ENCODE peak calls at places on chromosomes 12 and 14, in six cellular contexts. K, O, N, J, B and A are unnamed samples.
A peak's percentile ranks its signal among the peaks of the same experiment; 100 is the strongest.

GRCh38 chr12:6376965-6377666 is 1.8 kb upstream of the SCNN1A start:
- DNase-seq in B (no peak), O (no peak), J (no peak), K (no peak), N (no peak), A (no peak)

GRCh38 chr14:100063314-100063941 is 1.8 kb upstream of the EVL start:
- DNase-seq in N (no peak), B (peak; percentile 46), K (no peak), O (no peak), J (no peak), A (no peak)

GRCh38 chr12:12721251-12721689 is 4.1 kb downstream of the CDKN1B start:
- DNase-seq in K (no peak), B (peak; percentile 18), J (no peak), N (no peak), O (peak; percentile 65), A (no peak)

GRCh38 chr14:68172664-68173063 is 353.1 kb downstream of the RAD51B start:
- DNase-seq in J (no peak), O (peak; percentile 88), N (no peak), B (no peak), K (peak; percentile 31), A (no peak)

GRCh38 chr14:99286761-99287160 is 14.8 kb upstream of the BCL11B start:
- DNase-seq in B (no peak), N (no peak), J (no peak), K (peak; percentile 51), O (no peak), A (no peak)

GRCh38 chr14:53539489-53540126 is 386.5 kb upstream of the DDHD1 start:
- DNase-seq in J (no peak), O (peak; percentile 81), B (peak; percentile 89), K (peak; percentile 51), N (no peak), A (peak; percentile 66)

GRCh38 chr12:67590122-67590795 is 58.3 kb upstream of the DYRK2 start:
- DNase-seq in K (no peak), O (no peak), N (no peak), J (no peak), B (no peak), A (no peak)

GRCh38 chr12:19994970-19995369 is 373.4 kb upstream of the PDE3A start:
- DNase-seq in B (peak; percentile 41), J (no peak), N (no peak), K (no peak), O (no peak), A (no peak)

GRCh38 chr12:46524778-46525177 is 152.2 kb upstream of the SLC38A2 start:
- DNase-seq in B (peak; percentile 82), O (no peak), N (no peak), J (no peak), K (no peak), A (peak; percentile 31)

GRCh38 chr14:56224691-56225681 is 106.8 kb downstream of the PELI2 start:
- DNase-seq in O (peak; percentile 33), B (no peak), K (no peak), N (no peak), J (no peak), A (no peak)

GRCh38 chr12:131231194-131231980 is 277.7 kb downstream of the ADGRD1 start:
- DNase-seq in O (no peak), B (no peak), J (no peak), N (no peak), K (no peak), A (no peak)

GRCh38 chr12:11545438-11546330 is 103.8 kb upstream of the ETV6 start:
- DNase-seq in B (no peak), J (peak; percentile 10), O (no peak), N (peak; percentile 24), K (peak; percentile 68), A (no peak)

GRCh38 chr14:31926123-31926522 is 151.0 kb upstream of the ARHGAP5 start:
- DNase-seq in J (no peak), N (no peak), K (peak; percentile 57), O (no peak), B (peak; percentile 76), A (no peak)

GRCh38 chr12:46825526-46826414 is at the start of gene SLC38A4:
- DNase-seq in K (no peak), N (no peak), J (no peak), O (peak; percentile 5), B (peak; percentile 45), A (no peak)

GRCh38 chr12:12466157-12466556 is 96.5 kb downstream of the DUSP16 start:
- DNase-seq in B (no peak), N (no peak), J (no peak), O (no peak), K (no peak), A (no peak)

GRCh38 chr12:95802482-95803264 is 12.1 kb upstream of the NTN4 start:
- DNase-seq in O (peak; percentile 94), B (peak; percentile 84), K (no peak), N (no peak), J (no peak), A (no peak)

GRCh38 chr14:32480337-32480736 is 151.2 kb downstream of the AKAP6 start:
- DNase-seq in K (no peak), J (no peak), N (no peak), B (peak; percentile 39), O (no peak), A (no peak)

GRCh38 chr14:88541324-88541723 is 13.5 kb downstream of the PTPN21 start:
- DNase-seq in O (no peak), N (no peak), J (no peak), B (no peak), K (no peak), A (no peak)

GRCh38 chr14:95096476-95096875 is 60.9 kb downstream of the DICER1 start:
- DNase-seq in K (no peak), B (no peak), O (no peak), J (no peak), N (no peak), A (no peak)

GRCh38 chr14:100747021-100747586 is 20.4 kb downstream of the DLK1 start:
- DNase-seq in B (peak; percentile 92), O (peak; percentile 77), K (no peak), J (no peak), N (no peak), A (peak; percentile 83)

GRCh38 chr14:98932436-98933325 is 339.3 kb downstream of the BCL11B start:
- DNase-seq in J (no peak), B (no peak), O (no peak), N (no peak), K (no peak), A (no peak)

GRCh38 chr12:38926501-38926900 is 21.1 kb upstream of the CPNE8 start:
- DNase-seq in N (no peak), K (no peak), B (no peak), J (no peak), O (no peak), A (no peak)

GRCh38 chr14:64722842-64723447 is 18.7 kb downstream of the PLEKHG3 start:
- DNase-seq in K (no peak), B (no peak), J (no peak), N (no peak), O (no peak), A (no peak)